ENCODE peak calls at places on chromosomes 16 and 17, in five cellular contexts. R is progenitor cell of endocrine pancreas, U is MV-4-11, Z is astrocyte of the hippocampus, D is anterior cingulate cortex. S is an unnamed sample.

GRCh38 chr17:32111141-32111771 is 31.0 kb upstream of the RHOT1 start:
- DNase-seq in R (no peak), U (peak), Z (peak), D (peak), S (peak)

GRCh38 chr17:74738051-74738996 is 1.3 kb downstream of the RAB37 start:
- DNase-seq in R (no peak), U (peak), Z (no peak), D (no peak), S (peak)

GRCh38 chr17:39867891-39868553 is at the start of gene ZPBP2:
- DNase-seq in R (no peak), U (no peak), Z (no peak), D (no peak), S (peak)

GRCh38 chr17:75093543-75094158 is 5.9 kb downstream of the SLC16A5 start:
- DNase-seq in R (no peak), U (no peak), Z (no peak), D (no peak), S (no peak)

GRCh38 chr17:42361781-42362186 is 26.5 kb downstream of the STAT3 start:
- DNase-seq in R (no peak), U (no peak), Z (peak), D (no peak), S (peak)

GRCh38 chr17:4953461-4953961 is 2.6 kb downstream of the ENO3 start:
- DNase-seq in R (no peak), U (no peak), Z (peak), D (no peak), S (no peak)

GRCh38 chr16:27330542-27330941 is 16.8 kb downstream of the IL4R start:
- DNase-seq in R (no peak), U (no peak), Z (peak), D (no peak), S (no peak)

GRCh38 chr16:79098897-79099296 is 501.6 kb downstream of the MAF start:
- DNase-seq in R (no peak), U (no peak), Z (no peak), D (no peak), S (no peak)

GRCh38 chr16:2152695-2153506 is 2.7 kb upstream of the TRAF7 start:
- DNase-seq in R (no peak), U (peak), Z (peak), D (no peak), S (no peak)